ENCODE peak calls at places on chromosome 14, in nine cellular contexts. One of them, this sample, is unnamed.

GRCh38 chr14:63249112-63249511 is 44.9 kb downstream of the RHOJ start:
- DNase-seq in AG08395: no peak
- DNase-seq in tibial artery: no peak
- DNase-seq in kidney tubule cell: no peak
- DNase-seq in activated CD8-positive, alpha-beta T cell treated with anti-CD3 and anti-CD28 coated beads for 36 hours: no peak
- DNase-seq in aorta: no peak
- DNase-seq in non-pigmented ciliary epithelial cell: no peak
- DNase-seq in effector memory CD4-positive, alpha-beta T cell: no peak
- DNase-seq in amniotic epithelial cell: no peak
- DNase-seq in this sample: no peak

GRCh38 chr14:77903233-77903632 is 103.3 kb downstream of the ADCK1 start:
- DNase-seq in AG08395: peak; percentile 59
- DNase-seq in tibial artery: no peak
- DNase-seq in kidney tubule cell: no peak
- DNase-seq in activated CD8-positive, alpha-beta T cell treated with anti-CD3 and anti-CD28 coated beads for 36 hours: no peak
- DNase-seq in aorta: no peak
- DNase-seq in non-pigmented ciliary epithelial cell: peak; percentile 2
- DNase-seq in effector memory CD4-positive, alpha-beta T cell: no peak
- DNase-seq in amniotic epithelial cell: peak; percentile 5
- DNase-seq in this sample: no peak

GRCh38 chr14:24883571-24883970 is 166.4 kb downstream of the STXBP6 start:
- DNase-seq in AG08395: no peak
- DNase-seq in tibial artery: no peak
- DNase-seq in kidney tubule cell: no peak
- DNase-seq in activated CD8-positive, alpha-beta T cell treated with anti-CD3 and anti-CD28 coated beads for 36 hours: no peak
- DNase-seq in aorta: no peak
- DNase-seq in non-pigmented ciliary epithelial cell: no peak
- DNase-seq in effector memory CD4-positive, alpha-beta T cell: no peak
- DNase-seq in amniotic epithelial cell: no peak
- DNase-seq in this sample: no peak

GRCh38 chr14:44154446-44154845 is 352.6 kb downstream of the FSCB start:
- DNase-seq in AG08395: no peak
- DNase-seq in tibial artery: no peak
- DNase-seq in kidney tubule cell: no peak
- DNase-seq in activated CD8-positive, alpha-beta T cell treated with anti-CD3 and anti-CD28 coated beads for 36 hours: no peak
- DNase-seq in aorta: no peak
- DNase-seq in non-pigmented ciliary epithelial cell: no peak
- DNase-seq in effector memory CD4-positive, alpha-beta T cell: no peak
- DNase-seq in amniotic epithelial cell: no peak
- DNase-seq in this sample: no peak

GRCh38 chr14:36424478-36425102 is 95.4 kb downstream of the NKX2-1 start:
- DNase-seq in AG08395: no peak
- DNase-seq in tibial artery: no peak
- DNase-seq in kidney tubule cell: no peak
- DNase-seq in activated CD8-positive, alpha-beta T cell treated with anti-CD3 and anti-CD28 coated beads for 36 hours: no peak
- DNase-seq in aorta: no peak
- DNase-seq in non-pigmented ciliary epithelial cell: no peak
- DNase-seq in effector memory CD4-positive, alpha-beta T cell: no peak
- DNase-seq in amniotic epithelial cell: no peak
- DNase-seq in this sample: peak; percentile 93

GRCh38 chr14:70891741-70892140 is 15.5 kb upstream of the PCNX1 start:
- DNase-seq in AG08395: no peak
- DNase-seq in tibial artery: no peak
- DNase-seq in kidney tubule cell: no peak
- DNase-seq in activated CD8-positive, alpha-beta T cell treated with anti-CD3 and anti-CD28 coated beads for 36 hours: no peak
- DNase-seq in aorta: no peak
- DNase-seq in non-pigmented ciliary epithelial cell: no peak
- DNase-seq in effector memory CD4-positive, alpha-beta T cell: no peak
- DNase-seq in amniotic epithelial cell: peak; percentile 83
- DNase-seq in this sample: no peak

GRCh38 chr14:94113908-94114588 is 3.5 kb downstream of the IFI27 start:
- DNase-seq in AG08395: no peak
- DNase-seq in tibial artery: no peak
- DNase-seq in kidney tubule cell: peak; percentile 24
- DNase-seq in activated CD8-positive, alpha-beta T cell treated with anti-CD3 and anti-CD28 coated beads for 36 hours: no peak
- DNase-seq in aorta: no peak
- DNase-seq in non-pigmented ciliary epithelial cell: no peak
- DNase-seq in effector memory CD4-positive, alpha-beta T cell: no peak
- DNase-seq in amniotic epithelial cell: no peak
- DNase-seq in this sample: no peak

GRCh38 chr14:92482621-92483319 is 30.8 kb upstream of the RIN3 start:
- DNase-seq in AG08395: no peak
- DNase-seq in tibial artery: no peak
- DNase-seq in kidney tubule cell: no peak
- DNase-seq in activated CD8-positive, alpha-beta T cell treated with anti-CD3 and anti-CD28 coated beads for 36 hours: no peak
- DNase-seq in aorta: no peak
- DNase-seq in non-pigmented ciliary epithelial cell: no peak
- DNase-seq in effector memory CD4-positive, alpha-beta T cell: no peak
- DNase-seq in amniotic epithelial cell: no peak
- DNase-seq in this sample: no peak

GRCh38 chr14:89720741-89721315 is 233.7 kb downstream of the EFCAB11 start:
- DNase-seq in AG08395: no peak
- DNase-seq in tibial artery: peak; percentile 68
- DNase-seq in kidney tubule cell: no peak
- DNase-seq in activated CD8-positive, alpha-beta T cell treated with anti-CD3 and anti-CD28 coated beads for 36 hours: peak; percentile 86
- DNase-seq in aorta: no peak
- DNase-seq in non-pigmented ciliary epithelial cell: no peak
- DNase-seq in effector memory CD4-positive, alpha-beta T cell: peak; percentile 65
- DNase-seq in amniotic epithelial cell: no peak
- DNase-seq in this sample: no peak

GRCh38 chr14:63295231-63295685 is 23.5 kb downstream of the GPHB5 start:
- DNase-seq in AG08395: no peak
- DNase-seq in tibial artery: no peak
- DNase-seq in kidney tubule cell: no peak
- DNase-seq in activated CD8-positive, alpha-beta T cell treated with anti-CD3 and anti-CD28 coated beads for 36 hours: no peak
- DNase-seq in aorta: no peak
- DNase-seq in non-pigmented ciliary epithelial cell: no peak
- DNase-seq in effector memory CD4-positive, alpha-beta T cell: no peak
- DNase-seq in amniotic epithelial cell: no peak
- DNase-seq in this sample: no peak

GRCh38 chr14:60649815-60650381 is 621 bp upstream of the SIX1 start:
- DNase-seq in AG08395: no peak
- DNase-seq in tibial artery: peak; percentile 66
- DNase-seq in kidney tubule cell: no peak
- DNase-seq in activated CD8-positive, alpha-beta T cell treated with anti-CD3 and anti-CD28 coated beads for 36 hours: no peak
- DNase-seq in aorta: no peak
- DNase-seq in non-pigmented ciliary epithelial cell: no peak
- DNase-seq in effector memory CD4-positive, alpha-beta T cell: no peak
- DNase-seq in amniotic epithelial cell: no peak
- DNase-seq in this sample: no peak

GRCh38 chr14:94936901-94937321 is 167.0 kb upstream of the GSC start:
- DNase-seq in AG08395: peak; percentile 34
- DNase-seq in tibial artery: peak; percentile 74
- DNase-seq in kidney tubule cell: no peak
- DNase-seq in activated CD8-positive, alpha-beta T cell treated with anti-CD3 and anti-CD28 coated beads for 36 hours: no peak
- DNase-seq in aorta: peak; percentile 82
- DNase-seq in non-pigmented ciliary epithelial cell: no peak
- DNase-seq in effector memory CD4-positive, alpha-beta T cell: no peak
- DNase-seq in amniotic epithelial cell: no peak
- DNase-seq in this sample: no peak

GRCh38 chr14:105067140-105067968 is 2.1 kb upstream of the GPR132 start:
- DNase-seq in AG08395: peak; percentile 45
- DNase-seq in tibial artery: peak; percentile 62
- DNase-seq in kidney tubule cell: peak; percentile 81
- DNase-seq in activated CD8-positive, alpha-beta T cell treated with anti-CD3 and anti-CD28 coated beads for 36 hours: peak; percentile 84
- DNase-seq in aorta: no peak
- DNase-seq in non-pigmented ciliary epithelial cell: no peak
- DNase-seq in effector memory CD4-positive, alpha-beta T cell: peak; percentile 55
- DNase-seq in amniotic epithelial cell: peak; percentile 37
- DNase-seq in this sample: no peak

GRCh38 chr14:96792003-96792402 is 5.2 kb upstream of the VRK1 start:
- DNase-seq in AG08395: no peak
- DNase-seq in tibial artery: no peak
- DNase-seq in kidney tubule cell: peak; percentile 61
- DNase-seq in activated CD8-positive, alpha-beta T cell treated with anti-CD3 and anti-CD28 coated beads for 36 hours: no peak
- DNase-seq in aorta: no peak
- DNase-seq in non-pigmented ciliary epithelial cell: no peak
- DNase-seq in effector memory CD4-positive, alpha-beta T cell: no peak
- DNase-seq in amniotic epithelial cell: peak; percentile 27
- DNase-seq in this sample: no peak

GRCh38 chr14:94536836-94537235 is 24.4 kb upstream of the SERPINA4 start:
- DNase-seq in AG08395: no peak
- DNase-seq in tibial artery: no peak
- DNase-seq in kidney tubule cell: peak; percentile 39
- DNase-seq in activated CD8-positive, alpha-beta T cell treated with anti-CD3 and anti-CD28 coated beads for 36 hours: no peak
- DNase-seq in aorta: no peak
- DNase-seq in non-pigmented ciliary epithelial cell: no peak
- DNase-seq in effector memory CD4-positive, alpha-beta T cell: no peak
- DNase-seq in amniotic epithelial cell: no peak
- DNase-seq in this sample: peak; percentile 40

GRCh38 chr14:69059658-69060648 is 80.9 kb upstream of the ACTN1 start:
- DNase-seq in AG08395: peak; percentile 93
- DNase-seq in tibial artery: peak; percentile 74
- DNase-seq in kidney tubule cell: peak; percentile 73
- DNase-seq in activated CD8-positive, alpha-beta T cell treated with anti-CD3 and anti-CD28 coated beads for 36 hours: no peak
- DNase-seq in aorta: no peak
- DNase-seq in non-pigmented ciliary epithelial cell: peak; percentile 99
- DNase-seq in effector memory CD4-positive, alpha-beta T cell: no peak
- DNase-seq in amniotic epithelial cell: peak; percentile 97
- DNase-seq in this sample: no peak

GRCh38 chr14:85195872-85196477 is 334.0 kb upstream of the FLRT2 start:
- DNase-seq in AG08395: peak; percentile 38
- DNase-seq in tibial artery: no peak
- DNase-seq in kidney tubule cell: peak; percentile 3
- DNase-seq in activated CD8-positive, alpha-beta T cell treated with anti-CD3 and anti-CD28 coated beads for 36 hours: no peak
- DNase-seq in aorta: no peak
- DNase-seq in non-pigmented ciliary epithelial cell: no peak
- DNase-seq in effector memory CD4-positive, alpha-beta T cell: no peak
- DNase-seq in amniotic epithelial cell: no peak
- DNase-seq in this sample: no peak

GRCh38 chr14:29354446-29354845 is 573.2 kb downstream of the PRKD1 start:
- DNase-seq in AG08395: no peak
- DNase-seq in tibial artery: no peak
- DNase-seq in kidney tubule cell: peak; percentile 56
- DNase-seq in activated CD8-positive, alpha-beta T cell treated with anti-CD3 and anti-CD28 coated beads for 36 hours: no peak
- DNase-seq in aorta: no peak
- DNase-seq in non-pigmented ciliary epithelial cell: no peak
- DNase-seq in effector memory CD4-positive, alpha-beta T cell: no peak
- DNase-seq in amniotic epithelial cell: no peak
- DNase-seq in this sample: no peak

GRCh38 chr14:68082698-68083291 is 263.2 kb downstream of the RAD51B start:
- DNase-seq in AG08395: no peak
- DNase-seq in tibial artery: no peak
- DNase-seq in kidney tubule cell: no peak
- DNase-seq in activated CD8-positive, alpha-beta T cell treated with anti-CD3 and anti-CD28 coated beads for 36 hours: no peak
- DNase-seq in aorta: no peak
- DNase-seq in non-pigmented ciliary epithelial cell: no peak
- DNase-seq in effector memory CD4-positive, alpha-beta T cell: no peak
- DNase-seq in amniotic epithelial cell: no peak
- DNase-seq in this sample: no peak

GRCh38 chr14:91897121-91897701 is 29.9 kb upstream of the TC2N start:
- DNase-seq in AG08395: peak; percentile 79
- DNase-seq in tibial artery: peak; percentile 96
- DNase-seq in kidney tubule cell: no peak
- DNase-seq in activated CD8-positive, alpha-beta T cell treated with anti-CD3 and anti-CD28 coated beads for 36 hours: no peak
- DNase-seq in aorta: peak; percentile 91
- DNase-seq in non-pigmented ciliary epithelial cell: no peak
- DNase-seq in effector memory CD4-positive, alpha-beta T cell: no peak
- DNase-seq in amniotic epithelial cell: peak; percentile 78
- DNase-seq in this sample: no peak

GRCh38 chr14:36129181-36129580 is 47.3 kb downstream of the PTCSC3 start:
- DNase-seq in AG08395: no peak
- DNase-seq in tibial artery: no peak
- DNase-seq in kidney tubule cell: peak; percentile 37
- DNase-seq in activated CD8-positive, alpha-beta T cell treated with anti-CD3 and anti-CD28 coated beads for 36 hours: no peak
- DNase-seq in aorta: no peak
- DNase-seq in non-pigmented ciliary epithelial cell: no peak
- DNase-seq in effector memory CD4-positive, alpha-beta T cell: no peak
- DNase-seq in amniotic epithelial cell: no peak
- DNase-seq in this sample: no peak

GRCh38 chr14:61355892-61356325 is 34.5 kb downstream of the PRKCH start:
- DNase-seq in AG08395: peak; percentile 6
- DNase-seq in tibial artery: peak; percentile 67
- DNase-seq in kidney tubule cell: peak; percentile 95
- DNase-seq in activated CD8-positive, alpha-beta T cell treated with anti-CD3 and anti-CD28 coated beads for 36 hours: peak; percentile 80
- DNase-seq in aorta: no peak
- DNase-seq in non-pigmented ciliary epithelial cell: no peak
- DNase-seq in effector memory CD4-positive, alpha-beta T cell: peak; percentile 27
- DNase-seq in amniotic epithelial cell: no peak
- DNase-seq in this sample: no peak

GRCh38 chr14:59360923-59361794 is 104.0 kb downstream of the GPR135 start:
- DNase-seq in AG08395: no peak
- DNase-seq in tibial artery: peak; percentile 70
- DNase-seq in kidney tubule cell: peak; percentile 75
- DNase-seq in activated CD8-positive, alpha-beta T cell treated with anti-CD3 and anti-CD28 coated beads for 36 hours: no peak
- DNase-seq in aorta: peak; percentile 78
- DNase-seq in non-pigmented ciliary epithelial cell: peak; percentile 91
- DNase-seq in effector memory CD4-positive, alpha-beta T cell: no peak
- DNase-seq in amniotic epithelial cell: peak; percentile 97
- DNase-seq in this sample: peak; percentile 91

GRCh38 chr14:97771340-97772045 is 974.3 kb downstream of the VRK1 start:
- DNase-seq in AG08395: no peak
- DNase-seq in tibial artery: no peak
- DNase-seq in kidney tubule cell: peak; percentile 12
- DNase-seq in activated CD8-positive, alpha-beta T cell treated with anti-CD3 and anti-CD28 coated beads for 36 hours: no peak
- DNase-seq in aorta: no peak
- DNase-seq in non-pigmented ciliary epithelial cell: no peak
- DNase-seq in effector memory CD4-positive, alpha-beta T cell: no peak
- DNase-seq in amniotic epithelial cell: no peak
- DNase-seq in this sample: no peak

GRCh38 chr14:105126126-105126969 is 42.2 kb downstream of the JAG2 start:
- DNase-seq in AG08395: no peak
- DNase-seq in tibial artery: peak; percentile 55
- DNase-seq in kidney tubule cell: no peak
- DNase-seq in activated CD8-positive, alpha-beta T cell treated with anti-CD3 and anti-CD28 coated beads for 36 hours: no peak
- DNase-seq in aorta: peak; percentile 63
- DNase-seq in non-pigmented ciliary epithelial cell: no peak
- DNase-seq in effector memory CD4-positive, alpha-beta T cell: no peak
- DNase-seq in amniotic epithelial cell: no peak
- DNase-seq in this sample: no peak

GRCh38 chr14:92105073-92105844 is 1.1 kb downstream of the ATXN3 start:
- DNase-seq in AG08395: peak; percentile 39
- DNase-seq in tibial artery: no peak
- DNase-seq in kidney tubule cell: no peak
- DNase-seq in activated CD8-positive, alpha-beta T cell treated with anti-CD3 and anti-CD28 coated beads for 36 hours: no peak
- DNase-seq in aorta: no peak
- DNase-seq in non-pigmented ciliary epithelial cell: no peak
- DNase-seq in effector memory CD4-positive, alpha-beta T cell: no peak
- DNase-seq in amniotic epithelial cell: peak; percentile 57
- DNase-seq in this sample: no peak

GRCh38 chr14:89616425-89617141 is 199.6 kb upstream of the FOXN3 start:
- DNase-seq in AG08395: peak; percentile 50
- DNase-seq in tibial artery: no peak
- DNase-seq in kidney tubule cell: no peak
- DNase-seq in activated CD8-positive, alpha-beta T cell treated with anti-CD3 and anti-CD28 coated beads for 36 hours: peak; percentile 76
- DNase-seq in aorta: no peak
- DNase-seq in non-pigmented ciliary epithelial cell: no peak
- DNase-seq in effector memory CD4-positive, alpha-beta T cell: peak; percentile 32
- DNase-seq in amniotic epithelial cell: peak; percentile 75
- DNase-seq in this sample: peak; percentile 40

GRCh38 chr14:69008411-69008810 is 29.3 kb upstream of the ACTN1 start:
- DNase-seq in AG08395: no peak
- DNase-seq in tibial artery: no peak
- DNase-seq in kidney tubule cell: no peak
- DNase-seq in activated CD8-positive, alpha-beta T cell treated with anti-CD3 and anti-CD28 coated beads for 36 hours: no peak
- DNase-seq in aorta: no peak
- DNase-seq in non-pigmented ciliary epithelial cell: peak; percentile 23
- DNase-seq in effector memory CD4-positive, alpha-beta T cell: no peak
- DNase-seq in amniotic epithelial cell: no peak
- DNase-seq in this sample: no peak

GRCh38 chr14:68519788-68520187 is 273.1 kb downstream of the ZFP36L1 start:
- DNase-seq in AG08395: no peak
- DNase-seq in tibial artery: no peak
- DNase-seq in kidney tubule cell: no peak
- DNase-seq in activated CD8-positive, alpha-beta T cell treated with anti-CD3 and anti-CD28 coated beads for 36 hours: no peak
- DNase-seq in aorta: no peak
- DNase-seq in non-pigmented ciliary epithelial cell: no peak
- DNase-seq in effector memory CD4-positive, alpha-beta T cell: no peak
- DNase-seq in amniotic epithelial cell: no peak
- DNase-seq in this sample: no peak

GRCh38 chr14:65915125-65915524 is 502.6 kb downstream of the FUT8 start:
- DNase-seq in AG08395: no peak
- DNase-seq in tibial artery: no peak
- DNase-seq in kidney tubule cell: peak; percentile 7
- DNase-seq in activated CD8-positive, alpha-beta T cell treated with anti-CD3 and anti-CD28 coated beads for 36 hours: no peak
- DNase-seq in aorta: no peak
- DNase-seq in non-pigmented ciliary epithelial cell: no peak
- DNase-seq in effector memory CD4-positive, alpha-beta T cell: no peak
- DNase-seq in amniotic epithelial cell: peak; percentile 17
- DNase-seq in this sample: no peak

GRCh38 chr14:55332654-55333570 is 61.7 kb downstream of the FBXO34 start:
- DNase-seq in AG08395: no peak
- DNase-seq in tibial artery: no peak
- DNase-seq in kidney tubule cell: peak; percentile 43
- DNase-seq in activated CD8-positive, alpha-beta T cell treated with anti-CD3 and anti-CD28 coated beads for 36 hours: peak; percentile 49
- DNase-seq in aorta: no peak
- DNase-seq in non-pigmented ciliary epithelial cell: no peak
- DNase-seq in effector memory CD4-positive, alpha-beta T cell: no peak
- DNase-seq in amniotic epithelial cell: no peak
- DNase-seq in this sample: no peak